ENCODE peak calls at places on chromosomes 6 and 20, in five cellular contexts. S, P, R, C and X are unnamed samples.

GRCh38 chr6:150293423-150294280 is 75.2 kb upstream of the IYD start:
- DNase-seq in S (no peak), P (peak), R (no peak), C (no peak), X (peak)

GRCh38 chr6:37482356-37483292 is 17.1 kb downstream of the CCDC167 start:
- DNase-seq in S (peak), P (no peak), R (no peak), C (no peak), X (no peak)

GRCh38 chr6:28838634-28839442 is 84.9 kb downstream of the TRIM27 start:
- DNase-seq in S (peak), P (peak), R (peak), C (peak), X (peak)

GRCh38 chr20:61598586-61598985 is 346.5 kb downstream of the CDH4 start:
- DNase-seq in S (no peak), P (no peak), R (no peak), C (no peak), X (no peak)

GRCh38 chr6:170098428-170099170 is 192.3 kb downstream of the DLL1 start:
- DNase-seq in S (peak), P (no peak), R (no peak), C (no peak), X (no peak)

GRCh38 chr20:8756410-8756809 is 312.5 kb upstream of the PLCB4 start:
- DNase-seq in S (no peak), P (peak), R (no peak), C (no peak), X (no peak)

GRCh38 chr6:148239777-148240462 is 102.7 kb upstream of the SASH1 start:
- DNase-seq in S (no peak), P (no peak), R (no peak), C (no peak), X (peak)

GRCh38 chr20:32359633-32360332 is 1.7 kb downstream of the ASXL1 start:
- DNase-seq in S (no peak), P (peak), R (no peak), C (no peak), X (peak)

GRCh38 chr20:2402271-2402980 is 21.7 kb downstream of the TGM6 start:
- DNase-seq in S (no peak), P (peak), R (no peak), C (no peak), X (peak)

GRCh38 chr6:34240329-34241248 is 3.9 kb downstream of the HMGA1 start:
- DNase-seq in S (no peak), P (no peak), R (no peak), C (no peak), X (no peak)

GRCh38 chr20:61499859-61500258 is 247.8 kb downstream of the CDH4 start:
- DNase-seq in S (no peak), P (peak), R (no peak), C (no peak), X (no peak)

GRCh38 chr6:113936093-113936934 is 34.6 kb downstream of the HDAC2 start:
- DNase-seq in S (no peak), P (peak), R (no peak), C (peak), X (peak)

GRCh38 chr6:161101517-161101916 is 109.9 kb downstream of the MAP3K4 start:
- DNase-seq in S (no peak), P (peak), R (no peak), C (peak), X (no peak)

GRCh38 chr20:10131612-10132345 is 86.9 kb upstream of the SNAP25 start:
- DNase-seq in S (peak), P (peak), R (peak), C (no peak), X (no peak)

GRCh38 chr20:32674362-32674789 is 635 bp upstream of the C20orf203 start:
- DNase-seq in S (no peak), P (peak), R (no peak), C (no peak), X (peak)

GRCh38 chr20:18138266-18138582 is 561 bp downstream of the KAT14 start:
- DNase-seq in S (no peak), P (no peak), R (no peak), C (no peak), X (no peak)

GRCh38 chr6:48977573-48977972 is 485.5 kb downstream of the MMUT start:
- DNase-seq in S (no peak), P (peak), R (no peak), C (no peak), X (no peak)

GRCh38 chr20:59787186-59787890 is 146.1 kb downstream of the SYCP2 start:
- DNase-seq in S (peak), P (no peak), R (no peak), C (no peak), X (no peak)

GRCh38 chr6:107046316-107046715 is 18.3 kb downstream of the MTRES1 start:
- DNase-seq in S (no peak), P (no peak), R (no peak), C (peak), X (no peak)

GRCh38 chr6:98787961-98788360 is 46.4 kb upstream of the POU3F2 start:
- DNase-seq in S (peak), P (no peak), R (no peak), C (no peak), X (no peak)

GRCh38 chr6:101803146-101803545 is 409.6 kb downstream of the GRIK2 start:
- DNase-seq in S (no peak), P (peak), R (no peak), C (no peak), X (no peak)

GRCh38 chr6:133408543-133408942 is 167.4 kb downstream of the EYA4 start:
- DNase-seq in S (no peak), P (peak), R (no peak), C (no peak), X (no peak)

GRCh38 chr6:153108320-153108719 is 22.8 kb downstream of the RGS17 start:
- DNase-seq in S (no peak), P (no peak), R (no peak), C (no peak), X (peak)

GRCh38 chr6:34115396-34116314 is 30.2 kb downstream of the GRM4 start:
- DNase-seq in S (peak), P (peak), R (no peak), C (peak), X (peak)

GRCh38 chr6:17492350-17492749 is 99.0 kb downstream of the CAP2 start:
- DNase-seq in S (no peak), P (no peak), R (no peak), C (no peak), X (no peak)

GRCh38 chr20:23143098-23143497 is 57.0 kb upstream of the CD93 start:
- DNase-seq in S (no peak), P (peak), R (no peak), C (no peak), X (peak)

GRCh38 chr20:61218886-61219480 is 33.1 kb upstream of the CDH4 start:
- DNase-seq in S (no peak), P (peak), R (no peak), C (no peak), X (no peak)

GRCh38 chr20:61878478-61879302 is 187.0 kb downstream of the TAF4 start:
- DNase-seq in S (no peak), P (no peak), R (no peak), C (no peak), X (no peak)

GRCh38 chr6:170176621-170177382 is 114.1 kb downstream of the DLL1 start:
- DNase-seq in S (no peak), P (no peak), R (no peak), C (no peak), X (peak)

GRCh38 chr20:50285376-50286173 is 94.9 kb downstream of the CEBPB start:
- DNase-seq in S (no peak), P (peak), R (no peak), C (no peak), X (no peak)
- H4K91ac ChIP-seq in S (no peak), P (peak), R (no peak), C (no peak), X (peak)

GRCh38 chr6:31738048-31738979 is 1.5 kb upstream of the MSH5 start:
- DNase-seq in S (peak), P (peak), R (no peak), C (peak), X (peak)

GRCh38 chr6:31737315-31738047 is 1.2 kb upstream of the CLIC1 start:
- DNase-seq in S (peak), P (no peak), R (no peak), C (peak), X (no peak)

GRCh38 chr6:31734703-31735500 is 1.4 kb downstream of the CLIC1 start:
- DNase-seq in S (peak), P (peak), R (peak), C (peak), X (no peak)

GRCh38 chr6:31736026-31736767 is at the start of gene CLIC1:
- DNase-seq in S (peak), P (peak), R (peak), C (peak), X (peak)

DNA sequence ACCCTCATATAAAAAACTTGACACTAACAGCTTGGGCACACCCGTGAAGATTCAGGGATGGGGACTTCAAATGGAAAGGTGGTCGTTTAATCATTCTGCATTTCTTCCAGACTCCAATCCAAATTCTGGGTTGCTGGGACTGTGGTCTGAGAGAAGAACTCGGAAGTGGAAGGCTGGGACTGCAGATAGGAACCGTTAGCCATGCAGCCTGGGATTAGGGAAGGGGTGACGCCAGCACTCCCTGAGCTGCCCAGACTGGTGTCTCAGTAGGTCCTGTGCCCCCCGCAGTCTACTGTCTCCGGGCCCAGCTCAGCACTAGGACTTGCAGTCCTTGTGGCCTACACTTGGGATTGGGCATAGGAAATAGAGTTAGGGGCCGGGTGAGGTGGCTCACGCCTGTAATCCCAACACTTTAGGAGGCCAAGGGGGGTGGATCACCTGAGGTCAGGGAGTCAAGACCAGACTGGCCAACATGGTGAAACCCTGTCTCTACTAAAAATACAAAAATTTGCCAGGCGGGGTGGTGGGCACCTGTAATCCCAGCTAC is 511 bp upstream of the CLIC1 start:
- DNase-seq in S (peak), P (no peak), R (no peak), C (peak), X (no peak)
- H3K14ac ChIP-seq in S (no peak), P (peak), R (no peak), C (peak), X (peak)

GRCh38 chr6:134821397-134821796 is 128.5 kb downstream of the ALDH8A1 start:
- DNase-seq in S (no peak), P (no peak), R (no peak), C (no peak), X (no peak)

GRCh38 chr6:134826889-134827737 is 122.8 kb downstream of the ALDH8A1 start:
- DNase-seq in S (no peak), P (peak), R (no peak), C (no peak), X (no peak)

GRCh38 chr6:134821914-134822862 is 127.7 kb downstream of the ALDH8A1 start:
- DNase-seq in S (no peak), P (peak), R (no peak), C (no peak), X (no peak)

GRCh38 chr6:134822920-134823430 is 126.9 kb downstream of the ALDH8A1 start:
- DNase-seq in S (peak), P (peak), R (peak), C (peak), X (peak)

GRCh38 chr6:134823635-134824034 is 126.3 kb downstream of the ALDH8A1 start:
- DNase-seq in S (no peak), P (no peak), R (no peak), C (no peak), X (no peak)
- H2AK5ac ChIP-seq in S (no peak), P (peak), R (no peak), C (no peak), X (no peak)

GRCh38 chr20:58650181-58650775 is 805 bp upstream of the STX16 start:
- DNase-seq in S (peak), P (no peak), R (no peak), C (peak), X (no peak)

GRCh38 chr20:58647814-58648501 is 3.1 kb upstream of the STX16 start:
- DNase-seq in S (no peak), P (peak), R (no peak), C (no peak), X (no peak)

GRCh38 chr20:58651548-58651822 is 402 bp downstream of the STX16 start:
- DNase-seq in S (no peak), P (peak), R (no peak), C (peak), X (no peak)

GRCh38 chr20:58650776-58651547 is at the start of gene STX16:
- DNase-seq in S (peak), P (peak), R (peak), C (peak), X (peak)

DNA sequence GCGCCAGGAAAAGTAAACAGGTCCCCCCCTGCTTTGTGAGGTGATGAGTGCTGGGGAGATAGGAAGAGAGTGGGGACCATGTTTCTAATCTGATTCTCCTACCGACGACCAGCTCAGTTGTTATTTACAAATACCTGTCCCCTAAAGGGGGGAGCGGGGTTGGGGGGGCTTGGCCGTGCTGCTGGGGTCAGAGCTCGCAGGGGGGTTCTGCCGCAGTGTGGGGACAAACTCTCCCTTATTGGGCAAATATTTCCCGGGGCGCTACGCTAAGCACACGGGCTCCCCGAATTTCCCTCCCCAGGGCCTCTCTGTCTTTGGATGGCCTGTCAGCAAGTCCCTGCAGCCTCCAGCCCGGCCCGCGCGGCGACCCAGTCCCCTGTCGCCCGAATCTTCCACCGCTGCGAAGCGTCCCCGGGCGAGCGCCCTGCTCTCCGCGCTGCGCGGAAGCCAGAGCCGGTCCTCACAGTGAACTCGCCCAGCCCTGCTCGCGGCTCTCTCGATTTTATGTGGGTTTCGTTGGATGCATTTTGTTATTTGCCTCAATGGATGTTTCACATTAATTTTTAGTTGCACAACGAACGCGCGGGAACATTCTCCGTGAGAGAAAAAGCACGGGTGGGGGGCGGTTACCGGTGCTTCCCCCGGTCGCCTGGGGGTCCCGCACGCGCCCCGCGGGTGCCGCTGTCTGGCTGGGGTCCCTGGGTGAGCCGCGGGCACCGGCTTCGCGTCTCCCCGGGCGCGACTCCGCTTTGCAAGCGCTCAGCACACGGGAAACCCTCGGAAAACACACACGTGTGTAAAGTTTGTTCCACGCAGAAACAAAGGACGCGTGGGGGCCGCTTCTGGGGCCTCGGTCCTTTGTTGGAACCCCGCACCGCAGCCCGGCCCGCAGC is 1.5 kb upstream of the STX16 start:
- DNase-seq in S (no peak), P (no peak), R (no peak), C (peak), X (no peak)
- H4K91ac ChIP-seq in S (no peak), P (peak), R (peak), C (peak), X (peak)